ENCODE peak calls at places on chromosomes 3 and 15, in nine cellular contexts. G, L, E, S, D, F, W, A and U are unnamed samples. For H3K27me3, the result is how much of the 10 kb centered on the place peaks cover.

GRCh38 chr3:184738982-184739381 is 27.1 kb upstream of the MAGEF1 start:
- DNase-seq in E (peak), G (no peak), S (no peak), W (no peak), L (no peak), A (no peak), D (no peak), F (no peak), U (peak)

GRCh38 chr15:28892789-28893610 is 7.2 kb downstream of the APBA2 start:
- DNase-seq in D (peak), W (no peak), L (no peak), G (no peak), S (no peak), A (no peak), F (peak), E (no peak), U (no peak)

GRCh38 chr3:183825380-183826161 is at the start of gene MAP6D1:
- DNase-seq in F (no peak), W (no peak), E (no peak), S (peak), L (peak), D (peak), A (no peak), G (no peak), U (no peak)

GRCh38 chr15:73936181-73936580 is 9.9 kb downstream of the LOXL1 start:
- DNase-seq in L (no peak), G (no peak), D (peak), A (no peak), E (no peak), F (peak), W (no peak), S (no peak), U (no peak)

GRCh38 chr3:59106085-59106629 is 56.3 kb upstream of the CFAP20DC start:
- DNase-seq in D (no peak), F (no peak), S (no peak), A (no peak), G (no peak), W (no peak), L (no peak), E (no peak), U (no peak)

GRCh38 chr3:85785766-85786165 is 827.0 kb downstream of the CADM2 start:
- DNase-seq in E (no peak), G (no peak), F (no peak), W (no peak), D (no peak), S (no peak), A (no peak), L (no peak), U (no peak)

GRCh38 chr15:38496151-38496550 is 42.2 kb downstream of the FAM98B start:
- DNase-seq in A (no peak), G (no peak), L (no peak), S (no peak), F (no peak), W (no peak), E (no peak), D (no peak), U (no peak)

GRCh38 chr3:75180235-75180944 is 483.7 kb upstream of the FRG2C start:
- DNase-seq in S (no peak), D (no peak), W (no peak), A (no peak), G (no peak), F (no peak), E (no peak), L (no peak), U (no peak)

GRCh38 chr3:188362405-188362831 is 208.5 kb downstream of the LPP start:
- DNase-seq in W (no peak), L (no peak), A (no peak), G (no peak), F (no peak), D (peak), E (peak), S (no peak), U (no peak)

GRCh38 chr15:74395319-74396145 is 28.1 kb upstream of the CYP11A1 start:
- DNase-seq in A (no peak), W (no peak), G (no peak), F (no peak), S (no peak), E (no peak), D (peak), L (no peak), U (no peak)

GRCh38 chr15:39781967-39782292 is 711 bp downstream of the FSIP1 start:
- DNase-seq in S (no peak), A (no peak), L (no peak), W (no peak), D (no peak), G (no peak), F (no peak), E (no peak), U (no peak)

GRCh38 chr3:62562017-62562416 is 188.7 kb upstream of the FEZF2 start:
- DNase-seq in A (no peak), W (no peak), D (peak), L (no peak), F (no peak), E (no peak), S (no peak), G (no peak), U (no peak)

GRCh38 chr15:99951471-99951870 is 218.2 kb upstream of the LYSMD4 start:
- DNase-seq in F (no peak), L (no peak), S (no peak), D (peak), A (no peak), G (no peak), E (no peak), W (no peak), U (no peak)

DNA sequence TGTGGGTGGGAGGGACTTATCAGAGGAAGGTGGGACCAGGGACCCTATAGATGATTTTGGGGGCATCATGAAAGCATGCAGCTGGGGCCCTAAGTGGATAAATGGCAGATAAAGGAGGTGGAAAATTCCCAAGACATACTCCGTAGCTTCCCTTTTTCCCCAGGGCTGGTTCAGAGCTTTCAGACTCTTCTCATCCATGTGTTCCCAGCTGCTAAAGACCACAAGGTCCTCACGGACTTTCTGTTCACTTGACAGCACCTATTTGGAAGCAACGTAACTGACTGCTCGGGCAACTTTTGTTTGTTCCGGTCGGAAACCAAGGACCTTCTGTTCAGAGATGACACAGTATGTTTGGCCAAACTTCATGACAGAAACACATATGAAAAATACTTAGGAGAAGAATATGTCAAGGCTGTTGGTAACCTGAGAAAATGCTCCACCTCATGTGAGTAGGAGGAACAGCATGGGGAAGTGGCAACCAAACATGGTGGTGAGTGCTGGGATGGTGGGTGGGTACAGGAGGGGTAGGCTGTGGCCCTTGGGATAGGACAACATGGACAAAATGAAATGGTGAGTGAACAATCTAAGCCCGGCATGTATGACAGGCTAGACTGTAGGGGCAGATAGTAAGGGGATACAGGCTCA is 28.7 kb upstream of the SRPRB start:
- DNase-seq in L (no peak), F (no peak), S (no peak), A (no peak), G (no peak), E (no peak), W (peak), D (no peak), U (no peak)
- TF ChIP-seq CTCF in L (no peak), F (no peak), S (no peak), A (no peak), G (no peak), E (no peak), W (no peak), D (no peak), U (no peak)

GRCh38 chr15:100972975-100973350 is 53.8 kb downstream of the LRRK1 start:
- DNase-seq in G (no peak), A (no peak), F (no peak), W (no peak), E (no peak), L (no peak), D (no peak), S (no peak), U (no peak)

GRCh38 chr15:100973351-100974034 is 54.3 kb downstream of the LRRK1 start:
- DNase-seq in E (no peak), L (no peak), S (no peak), D (peak), A (no peak), G (no peak), F (no peak), W (no peak), U (no peak)

GRCh38 chr15:100980410-100981046 is 61.4 kb downstream of the LRRK1 start:
- DNase-seq in D (no peak), A (no peak), F (no peak), G (no peak), E (no peak), W (no peak), L (no peak), S (no peak), U (no peak)

DNA sequence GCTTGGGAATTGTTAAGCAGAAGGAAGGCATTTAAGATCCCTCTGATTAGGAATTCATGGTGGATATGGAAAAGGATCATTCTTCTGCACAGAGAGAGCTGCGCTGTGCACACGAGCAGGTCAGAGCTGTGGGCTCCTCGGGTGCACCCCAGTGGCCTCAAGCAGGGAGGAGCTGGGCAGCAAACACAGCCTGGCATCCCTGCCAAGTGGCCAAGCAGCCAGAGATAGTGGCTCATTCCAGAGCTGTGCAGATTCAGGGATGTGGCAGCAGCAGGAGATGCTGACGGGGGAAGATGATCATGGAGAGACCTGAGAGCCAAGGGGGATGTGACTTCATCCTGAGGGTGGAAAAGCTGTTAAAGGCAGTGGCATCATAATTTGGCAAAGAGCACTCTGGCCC is 55.9 kb downstream of the LRRK1 start:
- DNase-seq in E (no peak), F (no peak), G (no peak), W (no peak), A (no peak), L (no peak), S (no peak), D (no peak), U (no peak)
- H3K27me3 ChIP-seq in E (under half), F (under half), G (under half), W (under half), A (under half), L (under half), S (under half), D (under half), U (under half)

GRCh38 chr15:70679919-70680231 is 83.5 kb downstream of the UACA start:
- DNase-seq in S (no peak), L (no peak), W (no peak), D (no peak), G (no peak), A (no peak), F (no peak), E (no peak), U (no peak)
- TF ChIP-seq CTCF in S (no peak), L (peak), W (no peak), D (no peak), G (no peak), A (no peak), F (no peak), E (no peak), U (no peak)

DNA sequence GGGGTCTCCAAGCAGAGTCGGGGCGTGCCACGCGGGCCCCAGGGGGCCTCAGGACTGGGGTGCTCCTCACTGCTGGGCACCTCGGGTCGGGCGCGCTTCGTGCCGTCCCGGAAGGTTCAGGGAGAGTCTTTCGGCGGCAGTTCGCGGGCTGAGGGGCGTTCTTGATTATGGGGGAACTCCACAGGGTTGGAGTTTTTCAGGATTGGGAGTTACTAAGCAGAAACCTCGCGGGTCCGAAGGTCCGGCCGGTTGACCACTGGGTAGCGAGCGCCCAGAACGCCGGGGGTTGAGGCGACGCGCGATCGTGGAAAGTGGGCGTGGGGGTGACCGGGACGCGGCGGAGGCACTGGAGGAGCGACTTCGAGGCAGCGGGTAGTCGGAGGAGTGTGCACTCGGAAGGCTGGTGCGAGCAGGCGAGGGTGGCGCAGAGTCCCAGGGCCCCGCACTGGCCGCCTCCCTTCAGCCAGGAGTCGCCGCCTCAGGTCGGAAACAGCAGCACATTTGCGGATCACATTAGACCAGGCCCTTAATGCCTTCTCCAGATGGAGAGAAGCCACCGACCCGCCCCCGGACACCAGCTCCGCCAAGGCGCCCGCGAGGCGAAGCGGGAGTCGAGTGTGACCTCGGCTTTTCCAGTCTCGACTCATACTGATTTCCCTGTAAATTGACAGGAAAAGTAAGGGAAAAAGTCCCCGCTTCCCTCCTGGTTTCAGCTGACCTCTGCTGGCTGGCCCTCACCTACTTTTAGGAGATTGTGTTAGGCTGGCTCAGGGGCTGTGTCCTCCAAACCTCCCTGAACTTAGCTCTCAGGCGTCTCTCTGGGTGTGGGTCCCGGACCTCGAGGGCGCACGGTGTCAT is 685 bp downstream of the ADAMTSL3 start:
- DNase-seq in L (no peak), E (peak), S (peak), G (no peak), W (no peak), D (no peak), F (no peak), A (peak), U (no peak)
- H3K27me3 ChIP-seq in L (under half), E (under half), S (under half), G (under half), W (under half), D (under half), F (under half), A (under half), U (under half)

GRCh38 chr3:160999268-160999667 is 105.9 kb downstream of the B3GALNT1 start:
- DNase-seq in L (no peak), G (no peak), D (peak), A (no peak), F (no peak), W (no peak), E (no peak), S (no peak), U (no peak)
- TF ChIP-seq CTCF in L (no peak), G (no peak), D (no peak), A (no peak), F (no peak), W (no peak), E (no peak), S (no peak), U (no peak)

GRCh38 chr15:93105510-93105909 is 16.5 kb upstream of the RGMA start:
- DNase-seq in S (no peak), L (no peak), F (no peak), A (no peak), W (no peak), G (no peak), E (no peak), D (no peak), U (no peak)
- H3K27me3 ChIP-seq in S (under half), L (under half), F (under half), A (under half), W (under half), G (under half), E (under half), D (under half), U (under half)